ENCODE peak calls at places on chromosomes 11 and 22, in five cellular contexts. O is colonic mucosa, U is psoas muscle, X is AG09309, Q is fibroblast of lung. Z is an unnamed sample.

GRCh38 chr11:125036933-125037332 is 26.2 kb upstream of the SLC37A2 start:
- DNase-seq in O (no peak), U (no peak), X (peak; percentile 31), Q (peak; percentile 89), Z (peak; percentile 95)

GRCh38 chr11:34339149-34340064 is 18.4 kb downstream of the ABTB2 start:
- DNase-seq in O (no peak), U (no peak), X (no peak), Q (peak; percentile 24), Z (peak; percentile 42)

GRCh38 chr22:45317551-45318167 is 7.9 kb downstream of the FAM118A start:
- DNase-seq in O (peak; percentile 75), U (peak; percentile 60), X (peak; percentile 10), Q (peak; percentile 68), Z (peak; percentile 77)

GRCh38 chr11:10488581-10489443 is 33.7 kb downstream of the AMPD3 start:
- DNase-seq in O (peak; percentile 82), U (no peak), X (no peak), Q (no peak), Z (no peak)

GRCh38 chr11:18698341-18699268 is at the start of gene TMEM86A:
- DNase-seq in O (peak; percentile 94), U (peak; percentile 93), X (no peak), Q (peak; percentile 61), Z (peak; percentile 64)

GRCh38 chr11:1390603-1391164 is 950 bp downstream of the BRSK2 start:
- DNase-seq in O (no peak), U (peak; percentile 40), X (no peak), Q (peak; percentile 9), Z (no peak)

GRCh38 chr22:36010090-36010489 is 18.5 kb downstream of the RBFOX2 start:
- DNase-seq in O (no peak), U (no peak), X (no peak), Q (no peak), Z (no peak)

GRCh38 chr11:655036-655726 is 18.1 kb downstream of the DRD4 start:
- DNase-seq in O (peak; percentile 37), U (no peak), X (no peak), Q (no peak), Z (no peak)

GRCh38 chr11:33912405-33913361 is 20.8 kb upstream of the LMO2 start:
- DNase-seq in O (no peak), U (no peak), X (peak; percentile 74), Q (peak; percentile 95), Z (peak; percentile 75)

GRCh38 chr22:39714321-39714720 is 143.8 kb downstream of the CACNA1I start:
- DNase-seq in O (no peak), U (no peak), X (no peak), Q (no peak), Z (no peak)

GRCh38 chr11:1438967-1439330 is 47.6 kb downstream of the MOB2 start:
- DNase-seq in O (no peak), U (no peak), X (no peak), Q (no peak), Z (no peak)

GRCh38 chr11:72643547-72643946 is 30.7 kb downstream of the PDE2A start:
- DNase-seq in O (no peak), U (peak; percentile 28), X (no peak), Q (peak; percentile 14), Z (peak; percentile 72)

GRCh38 chr11:66494935-66495334 is 14.7 kb downstream of the DPP3 start:
- DNase-seq in O (no peak), U (no peak), X (no peak), Q (no peak), Z (no peak)

GRCh38 chr11:72814831-72815618 is 814 bp downstream of the ATG16L2 start:
- DNase-seq in O (peak; percentile 62), U (no peak), X (no peak), Q (peak; percentile 57), Z (peak; percentile 62)

GRCh38 chr22:49259870-49260615 is 567.6 kb downstream of the BRD1 start:
- DNase-seq in O (no peak), U (no peak), X (no peak), Q (no peak), Z (no peak)

GRCh38 chr11:56251954-56252353 is at the start of gene OR5T3:
- DNase-seq in O (no peak), U (no peak), X (no peak), Q (no peak), Z (no peak)

GRCh38 chr11:1487851-1488574 is 1.4 kb upstream of the MOB2 start:
- DNase-seq in O (no peak), U (no peak), X (no peak), Q (no peak), Z (no peak)

GRCh38 chr11:27357250-27357649 is 5.8 kb downstream of the CCDC34 start:
- DNase-seq in O (peak; percentile 41), U (no peak), X (no peak), Q (no peak), Z (no peak)

GRCh38 chr22:26783886-26784285 is 126.5 kb downstream of the MIAT start:
- DNase-seq in O (no peak), U (no peak), X (no peak), Q (no peak), Z (no peak)
- TF ChIP-seq CTCF in O (no peak), U (no peak), X (no peak), Q (no peak), Z (no peak)

GRCh38 chr11:3357994-3358676 is 20.8 kb downstream of the ZNF195 start:
- DNase-seq in O (no peak), U (no peak), X (no peak), Q (no peak), Z (no peak)
- H3K4me3 ChIP-seq in O (no peak overlapping the region), U (no peak overlapping the region), X (no peak overlapping the region), Q (no peak overlapping the region), Z (no peak overlapping the region)

DNA sequence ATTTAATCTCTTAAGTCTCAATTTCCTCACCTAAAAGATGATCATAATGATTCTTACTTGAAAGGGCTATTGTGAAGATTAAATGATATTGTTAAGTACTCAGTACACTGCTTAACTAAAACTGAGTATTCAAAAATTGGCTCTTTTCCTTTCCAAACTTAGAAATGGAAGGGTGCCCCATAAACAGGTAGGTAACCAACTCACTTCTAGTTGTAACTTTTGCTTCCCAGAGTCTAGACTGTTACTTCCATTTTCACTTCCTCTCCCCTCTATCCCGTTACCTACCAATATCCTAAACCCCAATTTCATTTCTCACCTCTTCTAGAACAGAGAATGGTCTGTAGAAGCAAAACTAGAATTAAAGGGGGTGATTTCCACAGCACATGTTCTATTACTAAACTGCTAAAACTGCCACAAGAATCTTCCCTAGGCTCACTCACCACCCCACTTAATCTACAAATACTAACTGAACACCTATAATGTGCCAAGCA is 50.0 kb downstream of the RRAS2 start:
- DNase-seq in O (no peak), U (no peak), X (no peak), Q (no peak), Z (no peak)
- TF ChIP-seq CTCF in O (peak; percentile 1), U (peak; percentile 10), X (no peak), Q (no peak), Z (no peak)

DNA sequence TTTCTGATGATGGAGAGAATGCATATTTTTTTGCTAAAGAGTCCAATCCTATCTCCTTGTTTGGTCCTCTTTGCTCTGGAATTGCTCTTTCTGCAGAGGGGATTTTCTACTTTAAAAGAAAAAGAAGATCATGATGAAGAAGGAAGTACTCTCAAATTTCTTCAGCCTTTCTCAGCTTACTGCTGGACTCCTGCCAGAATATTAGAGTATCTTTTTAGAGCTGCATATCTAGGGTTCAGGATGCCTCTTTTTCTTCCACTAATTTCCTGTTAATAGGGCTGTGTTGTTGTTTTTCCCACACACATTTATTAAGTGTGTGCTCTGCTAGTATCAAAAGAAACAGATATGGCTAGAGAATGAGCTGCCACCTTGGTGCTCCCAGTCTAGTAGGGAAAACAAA is 18.2 kb downstream of the UBASH3B start:
- DNase-seq in O (no peak), U (no peak), X (no peak), Q (peak; percentile 29), Z (peak; percentile 51)
- H3K4me3 ChIP-seq in O (no peak overlapping the region), U (no peak overlapping the region), X (no peak overlapping the region), Q (no peak overlapping the region), Z (no peak overlapping the region)

Z was measured in cardiac fibroblast.